ENCODE peak calls at places on chromosome 3, in five cellular contexts. N is Right ventricle myocardium superior, G is HFF-Myc, C is adrenal gland, W is hypothalamus. E is an unnamed sample.

GRCh38 chr3:182686033-182686886 is 107.0 kb upstream of the ATP11B start:
- DNase-seq in N (no peak), G (no peak), C (no peak), W (no peak), E (no peak)

GRCh38 chr3:194245474-194245873 is 105.7 kb downstream of the CPN2 start:
- DNase-seq in N (no peak), G (no peak), C (no peak), W (no peak), E (no peak)

GRCh38 chr3:63864008-63864871 is 573 bp downstream of the ATXN7 start:
- DNase-seq in N (peak; percentile 58), G (no peak), C (peak; percentile 43), W (peak; percentile 14), E (peak; percentile 80)

GRCh38 chr3:142447308-142447851 is 457 bp downstream of the XRN1 start:
- DNase-seq in N (peak; percentile 57), G (peak; percentile 9), C (peak; percentile 63), W (peak; percentile 47), E (peak; percentile 35)

GRCh38 chr3:48565186-48565585 is 1.6 kb upstream of the UCN2 start:
- DNase-seq in N (no peak), G (no peak), C (no peak), W (no peak), E (no peak)

GRCh38 chr3:38374221-38374620 is 27.6 kb downstream of the XYLB start:
- DNase-seq in N (no peak), G (no peak), C (no peak), W (no peak), E (no peak)

GRCh38 chr3:128585189-128585588 is 65.4 kb downstream of the RPN1 start:
- DNase-seq in N (no peak), G (no peak), C (no peak), W (no peak), E (no peak)

GRCh38 chr3:126472277-126473006 is 3.2 kb downstream of the ZXDC start:
- DNase-seq in N (peak; percentile 73), G (peak; percentile 61), C (peak; percentile 86), W (no peak), E (no peak)

GRCh38 chr3:16839271-16840110 is 45.3 kb upstream of the PLCL2 start:
- DNase-seq in N (no peak), G (no peak), C (no peak), W (no peak), E (no peak)

E was measured in iPS-NIHi11.